ENCODE peak calls at places on chromosomes 2 and 18, in four cellular contexts. K is GM12878, V is A549, A is HCT116. R is an unnamed sample.

GRCh38 chr2:120991401-120991800 is 255.7 kb downstream of the GLI2 start:
- DNase-seq in V (no peak), A (no peak), K (no peak), R (peak)

GRCh38 chr2:222875482-222875881 is 14.6 kb downstream of the ACSL3 start:
- DNase-seq in A (no peak), V (no peak), K (no peak), R (no peak)

GRCh38 chr2:118202707-118203303 is 114.5 kb downstream of the INSIG2 start:
- DNase-seq in A (no peak), V (peak), K (no peak), R (peak)

GRCh38 chr2:164967781-164968228 is 12.5 kb upstream of the SLC38A11 start:
- DNase-seq in K (no peak), A (no peak), V (no peak), R (no peak)

GRCh38 chr2:1995987-1996386 is 251.7 kb upstream of the PXDN start:
- DNase-seq in V (no peak), A (no peak), K (no peak), R (peak)

GRCh38 chr2:95346738-95347671 is 49.9 kb downstream of the KCNIP3 start:
- DNase-seq in A (no peak), V (peak), K (no peak), R (no peak)

GRCh38 chr2:103669579-103669978 is 907.7 kb downstream of the TMEM182 start:
- DNase-seq in V (no peak), A (no peak), K (no peak), R (no peak)

GRCh38 chr18:61894751-61895524 is 2.1 kb upstream of the RNF152 start:
- DNase-seq in A (no peak), K (no peak), V (peak), R (no peak)

GRCh38 chr2:72082021-72082739 is 65.5 kb downstream of the CYP26B1 start:
- DNase-seq in K (no peak), A (no peak), V (no peak), R (no peak)

GRCh38 chr2:235936493-235936892 is 231.7 kb downstream of the GBX2 start:
- DNase-seq in V (no peak), A (no peak), K (no peak), R (peak)

GRCh38 chr2:201860541-201861154 is 54.3 kb downstream of the CDK15 start:
- DNase-seq in A (peak), V (peak), K (peak), R (peak)

GRCh38 chr2:3174626-3175567 is 202.7 kb downstream of the EIPR1 start:
- DNase-seq in A (no peak), V (no peak), K (no peak), R (no peak)

GRCh38 chr18:36503477-36503876 is 206.0 kb downstream of the FHOD3 start:
- DNase-seq in A (no peak), K (no peak), V (no peak), R (no peak)

GRCh38 chr2:200913654-200914053 is 24.5 kb downstream of the NIF3L1 start:
- DNase-seq in V (no peak), K (no peak), A (no peak), R (no peak)

GRCh38 chr2:185132501-185133041 is 534.2 kb downstream of the ZNF804A start:
- DNase-seq in K (no peak), V (no peak), A (no peak), R (no peak)

GRCh38 chr18:56431551-56431950 is 206.8 kb downstream of the TXNL1 start:
- DNase-seq in K (no peak), A (no peak), V (no peak), R (no peak)

GRCh38 chr2:177897278-177897677 is 175.3 kb downstream of the PDE11A start:
- DNase-seq in K (no peak), A (no peak), V (no peak), R (no peak)

GRCh38 chr2:20667151-20667530 is 197 bp downstream of the GDF7 start:
- DNase-seq in V (no peak), A (no peak), K (no peak), R (no peak)

GRCh38 chr2:54041135-54041534 is 70.3 kb upstream of the PSME4 start:
- DNase-seq in V (no peak), K (no peak), A (no peak), R (no peak)

GRCh38 chr18:55863876-55864275 is 275.9 kb upstream of the TCF4 start:
- DNase-seq in V (no peak), K (no peak), A (no peak), R (no peak)

GRCh38 chr2:67923696-67924095 is 139.1 kb downstream of the C1D start:
- DNase-seq in V (no peak), A (no peak), K (no peak), R (no peak)

GRCh38 chr2:197011033-197011432 is 84.5 kb upstream of the PGAP1 start:
- DNase-seq in A (no peak), K (no peak), V (no peak), R (no peak)

GRCh38 chr18:58721586-58722160 is 50.4 kb downstream of the MALT1 start:
- DNase-seq in K (no peak), V (no peak), A (no peak), R (no peak)

GRCh38 chr2:235049719-235050118 is 97.9 kb downstream of the SH3BP4 start:
- DNase-seq in V (no peak), K (no peak), A (no peak), R (no peak)

GRCh38 chr2:134333646-134334189 is 79.8 kb downstream of the MGAT5 start:
- DNase-seq in K (no peak), A (no peak), V (no peak), R (no peak)

GRCh38 chr18:13401404-13401803 is 182.8 kb downstream of the LDLRAD4 start:
- DNase-seq in V (no peak), A (no peak), K (no peak), R (no peak)

GRCh38 chr2:100327742-100328141 is 5.4 kb upstream of the LONRF2 start:
- DNase-seq in A (no peak), K (no peak), V (no peak), R (no peak)

GRCh38 chr2:170715932-170716777 is 1.0 kb downstream of the SP5 start:
- DNase-seq in V (no peak), A (no peak), K (no peak), R (peak)

GRCh38 chr2:893311-893710 is 57.3 kb upstream of the SNTG2 start:
- DNase-seq in K (no peak), A (peak), V (no peak), R (peak)

GRCh38 chr18:21242141-21243040 is at the start of gene GREB1L:
- DNase-seq in A (peak), V (peak), K (no peak), R (peak)

GRCh38 chr2:222296911-222297599 is 1.7 kb downstream of the PAX3 start:
- DNase-seq in K (no peak), A (no peak), V (no peak), R (peak)

GRCh38 chr2:64260817-64261216 is 116.6 kb upstream of the PELI1 start:
- DNase-seq in A (no peak), K (peak), V (no peak), R (peak)

GRCh38 chr2:4930704-4931103 is 761.5 kb upstream of the SOX11 start:
- DNase-seq in A (no peak), V (no peak), K (no peak), R (no peak)

GRCh38 chr2:223554923-223555322 is 47.2 kb downstream of the SCG2 start:
- DNase-seq in A (no peak), V (no peak), K (no peak), R (peak)

GRCh38 chr2:74735544-74735943 is 81.5 kb downstream of the SEMA4F start:
- DNase-seq in K (no peak), A (no peak), V (no peak), R (no peak)

GRCh38 chr18:57705011-57705410 is 83.4 kb upstream of the NARS1 start:
- DNase-seq in A (no peak), K (no peak), V (no peak), R (no peak)

GRCh38 chr2:238285653-238286082 is 2.7 kb downstream of the PER2 start:
- DNase-seq in A (no peak), V (peak), K (no peak), R (no peak)

GRCh38 chr2:238287702-238288649 is at the start of gene PER2:
- DNase-seq in A (peak), V (peak), K (no peak), R (peak)

GRCh38 chr2:238286095-238286494 is 2.3 kb downstream of the PER2 start:
- DNase-seq in K (no peak), A (no peak), V (no peak), R (no peak)

GRCh38 chr2:238286551-238286950 is 1.9 kb downstream of the PER2 start:
- DNase-seq in V (no peak), K (no peak), A (no peak), R (peak)

DNA sequence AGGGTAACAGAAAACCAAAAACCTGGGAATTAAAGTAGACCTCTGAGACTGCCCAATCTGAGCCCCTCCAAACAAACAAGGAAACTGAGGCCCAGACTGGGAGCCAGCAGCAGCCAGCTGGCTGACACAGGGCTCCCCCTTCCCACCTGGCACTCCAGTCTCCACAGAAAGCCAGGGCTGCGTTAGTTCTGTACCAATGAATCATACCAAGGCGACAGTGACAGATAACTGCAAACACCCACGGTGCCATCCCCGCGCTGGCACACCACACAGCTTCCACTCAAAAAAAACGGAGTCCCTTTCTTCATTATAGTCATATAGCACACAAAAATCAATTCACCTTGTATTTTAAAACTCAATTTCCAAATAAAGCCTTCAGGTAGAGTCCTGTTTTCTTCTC is 1.4 kb downstream of the PER2 start:
- DNase-seq in A (no peak), V (no peak), K (no peak), R (no peak)
- H3K4me3 ChIP-seq in A (no peak), V (peak), K (peak), R (peak)

GRCh38 chr2:88627055-88627855 is at the start of gene EIF2AK3:
- DNase-seq in V (peak), A (peak), K (peak), R (peak)
- TF ChIP-seq CTCF in V (no peak), A (no peak), K (no peak), R (no peak)

GRCh38 chr18:24443870-24444269 is 16.6 kb upstream of the HRH4 start:
- DNase-seq in A (no peak), V (no peak), K (no peak), R (peak)

GRCh38 chr18:24447961-24448360 is 12.5 kb upstream of the HRH4 start:
- DNase-seq in A (no peak), V (no peak), K (no peak), R (no peak)

GRCh38 chr18:24446953-24447537 is 13.4 kb upstream of the HRH4 start:
- DNase-seq in K (no peak), V (no peak), A (no peak), R (no peak)

DNA sequence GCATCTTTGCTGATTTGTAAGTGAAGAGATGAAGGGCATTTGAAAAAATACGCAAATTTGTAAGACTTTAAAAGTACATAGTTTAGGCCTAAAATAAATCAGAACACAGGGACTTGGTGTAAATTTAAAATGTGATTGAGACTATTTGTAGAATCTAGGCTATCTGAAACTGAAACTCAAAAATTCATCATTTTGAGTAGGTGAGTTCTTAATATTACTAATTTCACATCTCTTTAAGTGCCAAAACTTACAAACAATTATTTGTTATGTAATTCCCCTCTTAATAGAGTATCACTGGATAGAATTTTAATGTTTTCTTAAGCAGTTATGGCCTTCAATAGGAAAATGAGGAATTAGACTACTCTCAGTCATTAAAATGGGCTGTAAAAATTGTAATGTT is 14.0 kb upstream of the HRH4 start:
- DNase-seq in V (no peak), K (no peak), A (no peak), R (no peak)
- TF ChIP-seq MAX in V (no peak), K (no peak), A (no peak), R (no peak)

DNA sequence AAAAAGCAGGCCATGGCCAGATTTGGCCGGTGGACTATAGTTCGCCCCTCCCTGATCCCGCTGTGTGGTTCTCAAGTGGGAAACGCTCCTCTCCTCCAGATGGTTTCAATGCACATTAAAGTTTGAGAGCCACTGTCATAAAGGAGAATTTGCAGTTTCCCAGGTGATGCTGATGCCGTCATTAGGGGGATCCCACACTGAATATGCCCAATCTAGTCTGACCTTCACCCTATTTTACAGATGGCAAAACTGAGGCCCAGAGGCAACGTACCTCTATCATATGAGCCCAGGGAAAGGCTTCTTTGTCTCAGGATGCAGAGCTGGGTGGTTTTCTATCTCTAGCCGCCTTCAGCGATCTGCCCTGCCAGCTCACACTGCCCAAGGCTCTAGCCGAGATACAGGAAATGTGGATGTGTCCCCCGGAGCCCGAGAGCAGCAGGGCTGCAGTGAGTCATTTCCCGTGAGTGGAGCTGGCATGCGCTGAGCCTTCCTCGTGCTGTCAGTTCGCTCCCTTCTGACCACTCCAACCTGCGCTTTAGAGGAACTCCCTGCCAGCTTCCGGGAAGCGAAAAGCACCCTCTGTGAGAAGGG is 116.2 kb downstream of the SMAD7 start:
- DNase-seq in V (peak), K (peak), A (peak), R (peak)
- H3K4me3 ChIP-seq in V (peak), K (peak), A (peak), R (no peak)

GRCh38 chr2:162317058-162317742 is 1.3 kb downstream of the IFIH1 start:
- DNase-seq in K (no peak), V (no peak), A (no peak), R (peak)

GRCh38 chr2:162316590-162316989 is 1.9 kb downstream of the IFIH1 start:
- DNase-seq in K (no peak), V (no peak), A (no peak), R (no peak)

GRCh38 chr2:162317910-162318279 is 589 bp downstream of the IFIH1 start:
- DNase-seq in K (no peak), V (no peak), A (no peak), R (peak)

GRCh38 chr2:162312853-162313252 is 5.6 kb downstream of the IFIH1 start:
- DNase-seq in V (no peak), K (no peak), A (no peak), R (no peak)

GRCh38 chr2:162318280-162319222 is at the start of gene IFIH1:
- DNase-seq in V (peak), A (peak), K (peak), R (peak)
- TF ChIP-seq CTCF in V (peak), A (no peak), K (peak), R (peak)

GRCh38 chr2:30645081-30645744 is 162.0 kb downstream of the CAPN13 start:
- DNase-seq in V (no peak), A (no peak), K (no peak), R (no peak)
- TF ChIP-seq MAX in V (no peak), A (no peak), K (no peak), R (no peak)

GRCh38 chr2:66696374-66696773 is 261.4 kb downstream of the MEIS1 start:
- DNase-seq in A (no peak), V (no peak), K (no peak), R (no peak)
- H3K4me3 ChIP-seq in A (no peak), V (no peak), K (no peak), R (no peak)

GRCh38 chr2:26602575-26602974 is 38.6 kb downstream of the CIB4 start:
- DNase-seq in K (no peak), A (no peak), V (no peak), R (no peak)
- TF ChIP-seq CTCF in K (no peak), A (no peak), V (no peak), R (no peak)

GRCh38 chr2:180892081-180892480 is 88.3 kb upstream of the UBE2E3 start:
- DNase-seq in K (no peak), V (no peak), A (no peak), R (no peak)
- TF ChIP-seq MAX in K (no peak), V (no peak), A (no peak), R (no peak)